ENCODE peak calls at places on chromosomes 1 and 21, in seven cellular contexts. C, U, S, D, V, X and F are unnamed samples.

GRCh38 chr21:44658913-44659595 is 1.3 kb downstream of the KRTAP12-3 start:
- DNase-seq in D (no peak), U (no peak), C (no peak), X (no peak), V (no peak), S (no peak), F (no peak)

GRCh38 chr1:27436204-27437159 is 44.1 kb downstream of the GPR3 start:
- DNase-seq in D (peak; percentile 67), S (peak; percentile 42), V (no peak), X (no peak), U (peak; percentile 66), C (peak; percentile 60), F (peak; percentile 87)

GRCh38 chr1:25195835-25196234 is 36.5 kb downstream of the SYF2 start:
- DNase-seq in X (peak; percentile 66), S (no peak), V (no peak), D (no peak), C (no peak), U (no peak), F (no peak)

GRCh38 chr1:26705788-26706237 is 10.0 kb downstream of the ARID1A start:
- DNase-seq in U (no peak), C (peak; percentile 92), V (no peak), X (no peak), D (peak; percentile 90), S (peak; percentile 85), F (peak; percentile 94)

GRCh38 chr1:199422206-199422605 is 605.3 kb upstream of the NR5A2 start:
- DNase-seq in X (no peak), D (peak; percentile 10), C (peak; percentile 55), V (no peak), U (peak; percentile 45), S (peak; percentile 54), F (peak; percentile 71)

GRCh38 chr21:14690886-14691285 is 144.8 kb upstream of the SAMSN1 start:
- DNase-seq in C (no peak), V (no peak), S (no peak), D (no peak), U (no peak), X (no peak), F (peak; percentile 56)

GRCh38 chr1:109134423-109134822 is 20.5 kb downstream of the ELAPOR1 start:
- DNase-seq in D (no peak), V (no peak), C (no peak), X (peak; percentile 83), U (no peak), S (no peak), F (no peak)

GRCh38 chr1:159804924-159805323 is 2.8 kb downstream of the FCRL6 start:
- DNase-seq in X (no peak), U (peak; percentile 45), D (no peak), V (no peak), C (peak; percentile 12), S (peak; percentile 20), F (peak; percentile 50)

GRCh38 chr1:187244623-187245022 is 415.9 kb downstream of the PLA2G4A start:
- DNase-seq in X (no peak), D (no peak), U (peak; percentile 54), C (no peak), V (peak; percentile 51), S (no peak), F (peak; percentile 67)

GRCh38 chr1:26537951-26538352 is 8.4 kb downstream of the RPS6KA1 start:
- DNase-seq in V (no peak), D (peak; percentile 50), U (peak; percentile 59), S (peak; percentile 36), C (peak; percentile 45), X (no peak), F (peak; percentile 89)

GRCh38 chr1:53495608-53496345 is 36.6 kb downstream of the DMRTB1 start:
- DNase-seq in V (no peak), C (peak; percentile 23), U (no peak), X (no peak), S (no peak), D (no peak), F (no peak)

GRCh38 chr21:31416465-31416864 is 72.4 kb upstream of the TIAM1 start:
- DNase-seq in U (no peak), C (no peak), D (no peak), X (no peak), V (no peak), S (no peak), F (peak; percentile 54)

GRCh38 chr1:74193908-74194307 is 4.1 kb downstream of the LRRIQ3 start:
- DNase-seq in X (no peak), V (no peak), S (peak; percentile 47), D (no peak), U (peak; percentile 11), C (peak; percentile 79), F (peak; percentile 29)

GRCh38 chr21:36504067-36505058 is 24.4 kb upstream of the CLDN14 start:
- DNase-seq in X (no peak), V (no peak), C (peak; percentile 68), S (peak; percentile 35), U (peak; percentile 11), D (peak; percentile 44), F (peak; percentile 42)

GRCh38 chr1:17873007-17873675 is 118.0 kb downstream of the ACTL8 start:
- DNase-seq in U (no peak), D (no peak), X (no peak), S (no peak), C (no peak), V (no peak), F (peak; percentile 1)

GRCh38 chr1:176073524-176074157 is 133.4 kb downstream of the COP1 start:
- DNase-seq in V (no peak), C (peak; percentile 72), U (peak; percentile 48), S (peak; percentile 52), D (peak; percentile 79), X (no peak), F (peak; percentile 66)

GRCh38 chr1:180778782-180779398 is 133.8 kb upstream of the KIAA1614 start:
- DNase-seq in S (no peak), C (no peak), X (no peak), U (peak; percentile 12), D (peak; percentile 28), V (no peak), F (peak; percentile 25)
- TF ChIP-seq CTCF in S (peak; percentile 51), C (peak; percentile 14), X (peak; percentile 13), U (peak; percentile 66), D (peak; percentile 48), V (no peak), F (peak; percentile 56)

GRCh38 chr1:222096476-222096772 is 354.5 kb upstream of the DUSP10 start:
- DNase-seq in D (no peak), S (no peak), C (no peak), X (no peak), V (no peak), U (no peak), F (no peak)
- TF ChIP-seq CTCF in D (no peak), S (peak; percentile 62), C (no peak), X (no peak), V (no peak), U (no peak), F (no peak)

GRCh38 chr1:202852163-202852904 is 36.6 kb downstream of the RABIF start:
- DNase-seq in C (peak; percentile 69), D (peak; percentile 85), V (no peak), X (no peak), U (peak; percentile 36), S (peak; percentile 52), F (peak; percentile 70)
- TF ChIP-seq CTCF in C (peak; percentile 69), D (peak; percentile 57), V (no peak), X (no peak), U (peak; percentile 77), S (peak; percentile 73), F (peak; percentile 76)

GRCh38 chr1:7266561-7266960 is 481.3 kb downstream of the CAMTA1 start:
- DNase-seq in D (no peak), S (no peak), C (no peak), V (no peak), U (no peak), X (no peak), F (no peak)
- TF ChIP-seq CTCF in D (no peak), S (no peak), C (no peak), V (no peak), U (no peak), X (no peak), F (no peak)

GRCh38 chr1:30722175-30722537 is 1.2 kb downstream of the MATN1 start:
- DNase-seq in U (no peak), S (no peak), C (no peak), X (no peak), D (no peak), V (peak; percentile 54), F (no peak)

GRCh38 chr1:30723296-30723897 is at the start of gene MATN1:
- DNase-seq in D (no peak), V (no peak), S (no peak), C (no peak), X (no peak), U (no peak), F (no peak)

GRCh38 chr1:30725450-30726095 is 2.2 kb upstream of the MATN1 start:
- DNase-seq in S (no peak), U (no peak), V (no peak), C (no peak), D (no peak), X (no peak), F (no peak)

GRCh38 chr1:30724655-30725421 is 1.5 kb upstream of the MATN1 start:
- DNase-seq in U (no peak), S (no peak), X (no peak), C (no peak), D (no peak), V (no peak), F (no peak)

DNA sequence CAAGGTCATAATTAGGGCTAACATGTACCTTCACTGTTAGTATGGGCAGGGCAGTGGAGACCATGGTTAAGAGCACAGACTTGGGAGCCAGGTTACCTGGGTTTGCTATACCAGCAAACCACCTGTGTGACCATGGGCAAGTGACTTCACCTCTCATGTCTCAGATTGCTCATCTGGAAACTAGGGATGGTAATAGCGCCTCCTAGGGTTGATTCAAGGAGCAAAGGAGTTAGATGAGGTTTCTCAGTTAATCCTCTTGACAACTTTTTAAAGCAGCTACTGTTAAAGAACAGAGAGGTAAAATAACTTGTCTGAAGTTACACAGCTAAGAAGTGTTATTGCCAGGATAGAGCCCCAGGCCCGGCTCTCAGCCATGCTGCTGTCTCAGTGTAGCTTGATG is 790 bp upstream of the MATN1 start:
- DNase-seq in S (no peak), U (no peak), V (no peak), D (no peak), X (no peak), C (no peak), F (no peak)
- TF ChIP-seq CTCF in S (peak; percentile 67), U (peak; percentile 21), V (no peak), D (peak; percentile 16), X (no peak), C (peak; percentile 16), F (peak; percentile 10)

GRCh38 chr1:209937996-209938959 is at the start of gene SYT14:
- DNase-seq in S (peak; percentile 68), U (peak; percentile 76), D (no peak), X (no peak), C (peak; percentile 25), V (peak; percentile 31), F (no peak)
- TF ChIP-seq CTCF in S (peak; percentile 69), U (peak; percentile 32), D (no peak), X (no peak), C (no peak), V (no peak), F (no peak)

GRCh38 chr1:154478639-154479038 is 23.4 kb upstream of the TDRD10 start:
- DNase-seq in U (peak; percentile 32), C (peak; percentile 34), D (peak; percentile 45), X (no peak), V (no peak), S (no peak), F (peak; percentile 34)
- TF ChIP-seq CTCF in U (peak; percentile 35), C (peak; percentile 5), D (peak; percentile 40), X (no peak), V (no peak), S (peak; percentile 63), F (no peak)